ENCODE peak calls at places on chromosomes 12 and 14, in seven cellular contexts. A, N, D, H, I, Q and J are unnamed samples.
A peak's percentile ranks its signal among the peaks of the same experiment; 100 is the strongest.

GRCh38 chr12:8829128-8829524 is 6.7 kb downstream of the A2ML1 start:
- DNase-seq in Q (no peak), I (no peak), H (no peak), N (no peak), A (no peak), D (peak; percentile 72), J (no peak)

GRCh38 chr14:32453857-32454810 is 125.0 kb downstream of the AKAP6 start:
- DNase-seq in A (no peak), Q (no peak), N (no peak), I (no peak), H (no peak), D (peak; percentile 87), J (no peak)

GRCh38 chr12:72368298-72368697 is 96.1 kb downstream of the TRHDE start:
- DNase-seq in I (no peak), H (no peak), N (no peak), A (no peak), D (no peak), Q (peak; percentile 10), J (peak; percentile 20)

GRCh38 chr12:93219947-93220346 is 157.8 kb upstream of the NUDT4 start:
- DNase-seq in I (no peak), D (no peak), Q (no peak), H (no peak), N (no peak), A (no peak), J (no peak)

GRCh38 chr12:111450676-111451075 is 45.0 kb downstream of the SH2B3 start:
- DNase-seq in I (peak; percentile 6), A (no peak), N (no peak), H (no peak), D (no peak), Q (no peak), J (no peak)

GRCh38 chr12:6570264-6570887 is 2.3 kb upstream of the NOP2 start:
- DNase-seq in D (no peak), A (no peak), Q (peak; percentile 22), H (peak; percentile 55), I (no peak), N (no peak), J (peak; percentile 25)

GRCh38 chr12:22287776-22288621 is 46.5 kb downstream of the ST8SIA1 start:
- DNase-seq in D (peak; percentile 62), Q (peak; percentile 64), H (peak; percentile 56), I (no peak), A (no peak), N (no peak), J (peak; percentile 66)

GRCh38 chr14:77475432-77476115 is 17.7 kb downstream of the AHSA1 start:
- DNase-seq in D (no peak), I (no peak), Q (no peak), A (no peak), H (no peak), N (no peak), J (no peak)

GRCh38 chr12:6226002-6226700 is 26.0 kb downstream of the CD9 start:
- DNase-seq in A (peak; percentile 75), Q (peak; percentile 89), N (no peak), I (peak; percentile 72), H (no peak), D (peak; percentile 92), J (peak; percentile 75)

GRCh38 chr12:122081697-122082221 is 3.2 kb downstream of the MLXIP start:
- DNase-seq in N (no peak), Q (peak; percentile 33), A (peak; percentile 57), I (no peak), H (peak; percentile 43), D (peak; percentile 45), J (peak; percentile 54)

GRCh38 chr12:126899926-126900792 is 1366.8 kb upstream of the TMEM132C start:
- DNase-seq in A (no peak), N (no peak), I (no peak), Q (no peak), D (no peak), H (no peak), J (no peak)

GRCh38 chr12:75177997-75178396 is 31.6 kb downstream of the KCNC2 start:
- DNase-seq in D (peak; percentile 96), Q (peak; percentile 93), H (peak; percentile 81), A (no peak), I (no peak), N (peak; percentile 78), J (peak; percentile 94)

GRCh38 chr12:4009979-4010704 is 136.9 kb upstream of the PARP11 start:
- DNase-seq in A (no peak), I (no peak), D (no peak), H (no peak), N (no peak), Q (no peak), J (no peak)

GRCh38 chr12:4330203-4330602 is 9.2 kb downstream of the TIGAR start:
- DNase-seq in I (no peak), H (no peak), A (no peak), Q (no peak), D (no peak), N (no peak), J (no peak)

GRCh38 chr14:23434488-23435219 is 806 bp downstream of the MYH7 start:
- DNase-seq in Q (no peak), N (no peak), I (no peak), H (no peak), D (peak; percentile 9), A (no peak), J (no peak)

GRCh38 chr12:50149311-50149710 is 17.9 kb downstream of the CERS5 start:
- DNase-seq in Q (no peak), H (no peak), A (no peak), N (no peak), I (no peak), D (no peak), J (no peak)